ENCODE peak calls at places on chromosome 4, in four cellular contexts. One of them, this sample, is unnamed.

GRCh38 chr4:11428701-11429571 is at the start of gene HS3ST1:
- DNase-seq in K562: no peak
- DNase-seq in HepG2: no peak
- DNase-seq in GM12878: no peak
- DNase-seq in this sample: peak; percentile 11

GRCh38 chr4:39641451-39641850 is 2.8 kb upstream of the SMIM14 start:
- DNase-seq in HepG2: no peak
- DNase-seq in K562: no peak
- DNase-seq in GM12878: no peak
- DNase-seq in this sample: no peak

GRCh38 chr4:120733968-120734367 is 188.6 kb downstream of the PRDM5 start:
- DNase-seq in HepG2: no peak
- DNase-seq in GM12878: no peak
- DNase-seq in K562: no peak
- DNase-seq in this sample: no peak

GRCh38 chr4:138665851-138666250 is 349.7 kb upstream of the NOCT start:
- DNase-seq in HepG2: no peak
- DNase-seq in K562: no peak
- DNase-seq in GM12878: no peak
- DNase-seq in this sample: no peak

GRCh38 chr4:141102367-141102766 is 30.9 kb downstream of the RNF150 start:
- DNase-seq in K562: no peak
- DNase-seq in GM12878: no peak
- DNase-seq in HepG2: no peak
- DNase-seq in this sample: no peak

GRCh38 chr4:125827338-125828074 is 512.8 kb downstream of the FAT4 start:
- DNase-seq in HepG2: no peak
- DNase-seq in K562: no peak
- DNase-seq in GM12878: no peak
- DNase-seq in this sample: no peak

GRCh38 chr4:1683903-1684755 is at the start of gene FAM53A:
- DNase-seq in K562: peak; percentile 96
- DNase-seq in HepG2: peak; percentile 58
- DNase-seq in GM12878: peak; percentile 36
- DNase-seq in this sample: peak; percentile 98

GRCh38 chr4:94159790-94160189 is 47.9 kb upstream of the SMARCAD1 start:
- DNase-seq in K562: no peak
- DNase-seq in HepG2: no peak
- DNase-seq in GM12878: no peak
- DNase-seq in this sample: no peak

GRCh38 chr4:76753814-76754213 is 144.1 kb downstream of the SOWAHB start:
- DNase-seq in GM12878: no peak
- DNase-seq in HepG2: no peak
- DNase-seq in K562: no peak
- DNase-seq in this sample: no peak

DNA sequence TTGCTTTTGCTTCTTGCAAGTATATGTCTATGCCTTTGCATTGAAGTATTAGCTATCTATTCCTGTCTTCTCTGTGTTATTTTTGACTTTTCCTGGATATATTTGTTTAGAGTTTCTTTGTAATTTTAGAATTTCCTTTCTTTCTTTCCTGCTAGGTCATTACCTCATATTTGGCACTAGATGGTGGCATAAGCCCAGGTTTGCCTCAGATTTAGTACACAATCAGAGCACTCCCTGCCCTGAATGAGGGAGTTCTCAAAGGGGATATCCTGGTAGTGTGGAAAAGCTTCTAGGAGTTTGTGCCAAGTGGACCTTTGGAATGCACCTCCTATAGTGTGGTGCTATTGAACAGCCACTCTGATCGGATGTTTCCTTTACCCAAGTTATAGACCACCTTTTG is 181.6 kb downstream of the UGT8 start:
- DNase-seq in HepG2: peak; percentile 14
- DNase-seq in GM12878: no peak
- DNase-seq in K562: no peak
- DNase-seq in this sample: peak; percentile 28
- TF ChIP-seq TARDBP in HepG2: no peak
- TF ChIP-seq TARDBP in GM12878: no peak
- TF ChIP-seq TARDBP in K562: no peak
- TF ChIP-seq TARDBP in this sample: no peak

DNA sequence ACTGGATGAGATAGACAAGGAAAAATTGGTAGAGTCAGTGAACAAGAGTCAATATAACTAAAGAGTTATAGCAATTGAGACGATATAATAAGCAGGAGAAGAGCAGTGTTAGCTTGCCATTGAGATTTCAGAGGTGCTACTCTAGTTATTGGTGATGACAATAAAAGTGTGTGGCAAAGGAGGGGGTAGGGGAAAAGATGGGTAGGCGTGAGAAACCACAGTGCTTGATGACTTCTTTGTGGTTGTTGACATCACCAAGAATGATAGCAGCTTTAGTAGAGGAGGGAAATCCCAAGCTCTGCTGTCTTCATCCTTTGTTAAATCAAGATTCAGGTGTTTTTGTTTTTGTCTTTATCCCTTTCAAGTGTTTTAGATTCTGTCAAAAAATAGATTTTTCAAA is 179.9 kb upstream of the PPP3CA start:
- DNase-seq in HepG2: no peak
- DNase-seq in GM12878: peak; percentile 45
- DNase-seq in K562: no peak
- DNase-seq in this sample: no peak
- TF ChIP-seq BHLHE40 in HepG2: no peak
- TF ChIP-seq BHLHE40 in GM12878: no peak
- TF ChIP-seq BHLHE40 in K562: no peak
- TF ChIP-seq BHLHE40 in this sample: no peak

GRCh38 chr4:15294832-15295231 is 133.0 kb upstream of the C1QTNF7 start:
- DNase-seq in K562: no peak
- DNase-seq in GM12878: no peak
- DNase-seq in HepG2: no peak
- DNase-seq in this sample: no peak
- TF ChIP-seq TARDBP in K562: no peak
- TF ChIP-seq TARDBP in GM12878: no peak
- TF ChIP-seq TARDBP in HepG2: no peak
- TF ChIP-seq TARDBP in this sample: no peak

GRCh38 chr4:41537267-41537890 is 578 bp upstream of the LIMCH1 start:
- DNase-seq in K562: no peak
- DNase-seq in HepG2: no peak
- DNase-seq in GM12878: no peak
- DNase-seq in this sample: no peak

GRCh38 chr4:41538017-41538733 is at the start of gene LIMCH1:
- DNase-seq in GM12878: no peak
- DNase-seq in K562: no peak
- DNase-seq in HepG2: no peak
- DNase-seq in this sample: no peak

GRCh38 chr4:41539711-41540110 is 1.8 kb downstream of the LIMCH1 start:
- DNase-seq in GM12878: no peak
- DNase-seq in K562: no peak
- DNase-seq in HepG2: no peak
- DNase-seq in this sample: no peak

GRCh38 chr4:41540687-41541086 is 2.7 kb downstream of the LIMCH1 start:
- DNase-seq in K562: no peak
- DNase-seq in HepG2: no peak
- DNase-seq in GM12878: no peak
- DNase-seq in this sample: no peak

DNA sequence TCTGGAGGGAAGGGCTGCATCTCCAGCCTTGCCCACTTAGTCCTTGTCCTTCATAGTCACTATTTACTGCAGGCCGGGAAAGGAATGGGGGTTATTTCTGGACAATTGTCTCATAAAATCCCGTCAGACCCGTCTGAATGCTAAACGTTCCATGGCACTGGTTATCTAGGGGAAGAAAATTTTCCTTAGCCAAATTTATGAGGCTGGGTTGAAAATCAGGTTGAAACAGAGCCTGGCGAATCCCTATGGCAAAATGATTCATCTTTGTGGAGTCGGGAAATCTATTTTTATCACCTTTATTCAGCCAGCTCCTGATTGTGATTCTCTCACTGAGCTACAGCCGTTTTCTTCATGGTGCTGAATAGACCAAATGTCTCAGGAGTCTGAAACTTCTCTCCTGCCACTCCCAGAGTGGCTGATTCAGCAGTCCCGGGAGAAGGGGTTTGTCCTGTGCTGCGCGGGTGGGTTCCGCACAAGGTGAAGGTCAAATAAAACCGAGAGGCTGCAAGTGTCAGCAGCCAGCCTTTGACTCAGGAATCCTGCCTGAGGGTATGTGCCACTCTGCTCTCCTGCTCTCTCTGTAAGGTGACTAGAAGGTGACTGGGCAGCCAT is 1.0 kb downstream of the LIMCH1 start:
- DNase-seq in K562: no peak
- DNase-seq in GM12878: no peak
- DNase-seq in HepG2: no peak
- DNase-seq in this sample: no peak
- TF ChIP-seq BHLHE40 in K562: no peak
- TF ChIP-seq BHLHE40 in GM12878: no peak
- TF ChIP-seq BHLHE40 in HepG2: no peak
- TF ChIP-seq BHLHE40 in this sample: no peak

GRCh38 chr4:153327247-153327646 is 17.2 kb upstream of the MND1 start:
- DNase-seq in HepG2: no peak
- DNase-seq in K562: no peak
- DNase-seq in GM12878: no peak
- DNase-seq in this sample: no peak

GRCh38 chr4:153322791-153323190 is 21.7 kb upstream of the MND1 start:
- DNase-seq in HepG2: no peak
- DNase-seq in K562: no peak
- DNase-seq in GM12878: no peak
- DNase-seq in this sample: no peak

GRCh38 chr4:153326513-153326912 is 18.0 kb upstream of the MND1 start:
- DNase-seq in GM12878: no peak
- DNase-seq in HepG2: no peak
- DNase-seq in K562: no peak
- DNase-seq in this sample: no peak
- TF ChIP-seq TARDBP in GM12878: no peak
- TF ChIP-seq TARDBP in HepG2: no peak
- TF ChIP-seq TARDBP in K562: no peak
- TF ChIP-seq TARDBP in this sample: no peak

This sample was measured in HEK293T.